ENCODE peak calls at places on chromosomes 7 and 10, in four cellular contexts. S is IMR-90, L is GM12878, J is HepG2. Z is an unnamed sample.

GRCh38 chr10:49055231-49055850 is 60.0 kb downstream of the VSTM4 start:
- DNase-seq in S (no peak), L (no peak), J (no peak), Z (no peak)

GRCh38 chr7:99563650-99564049 is 5.2 kb downstream of the ZNF655 start:
- DNase-seq in S (peak), L (no peak), J (no peak), Z (no peak)

GRCh38 chr7:123763191-123763661 is 14.4 kb upstream of the WASL start:
- DNase-seq in S (no peak), L (no peak), J (no peak), Z (no peak)

GRCh38 chr10:59891919-59892318 is 14.4 kb downstream of the CCDC6 start:
- DNase-seq in S (no peak), L (no peak), J (no peak), Z (no peak)

GRCh38 chr7:123537026-123537642 is 2.7 kb upstream of the IQUB start:
- DNase-seq in S (peak), L (no peak), J (peak), Z (no peak)

GRCh38 chr7:6278749-6279310 is 6.4 kb upstream of the CYTH3 start:
- DNase-seq in S (peak), L (no peak), J (no peak), Z (no peak)

GRCh38 chr7:102220929-102221850 is 65.5 kb upstream of the SH2B2 start:
- DNase-seq in S (peak), L (no peak), J (no peak), Z (no peak)

GRCh38 chr10:4498763-4499251 is 327.2 kb upstream of the AKR1E2 start:
- DNase-seq in S (peak), L (no peak), J (no peak), Z (no peak)

GRCh38 chr7:102837802-102838201 is 75.0 kb upstream of the LRRC17 start:
- DNase-seq in S (no peak), L (no peak), J (no peak), Z (no peak)

GRCh38 chr7:77910124-77910523 is 111.6 kb downstream of the PHTF2 start:
- DNase-seq in S (no peak), L (no peak), J (no peak), Z (no peak)

GRCh38 chr7:51067757-51068156 is 248.9 kb downstream of the COBL start:
- DNase-seq in S (peak), L (no peak), J (peak), Z (peak)

GRCh38 chr10:71216363-71216695 is 4.0 kb downstream of the UNC5B start:
- DNase-seq in S (no peak), L (no peak), J (no peak), Z (no peak)

GRCh38 chr7:2071133-2071832 is 161.5 kb downstream of the MAD1L1 start:
- DNase-seq in S (no peak), L (no peak), J (no peak), Z (no peak)

DNA sequence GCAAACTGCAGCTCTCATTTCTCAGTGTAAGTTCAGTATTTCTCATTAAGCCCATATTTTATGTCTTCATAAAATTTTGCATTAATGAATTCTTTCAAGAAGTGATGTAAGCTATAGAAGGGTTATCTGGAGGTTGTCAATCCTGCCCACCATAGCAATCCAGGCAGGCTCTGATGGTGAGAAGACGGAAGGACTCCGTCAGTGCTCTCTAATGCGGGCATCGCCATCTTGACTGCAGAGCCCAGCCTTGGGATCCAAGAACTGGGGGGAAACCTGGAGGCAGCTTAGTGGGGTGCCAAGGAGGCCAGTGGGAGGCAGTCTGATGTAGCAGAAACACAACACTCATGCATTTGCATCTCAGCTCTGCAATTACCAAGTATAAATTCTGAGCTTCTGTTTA is 707.4 kb upstream of the NRP1 start:
- DNase-seq in S (no peak), L (no peak), J (no peak), Z (no peak)
- H3K9ac ChIP-seq in S (no peak), L (no peak), J (no peak), Z (no peak)

GRCh38 chr7:3243680-3244079 is 57.4 kb upstream of the SDK1 start:
- DNase-seq in S (no peak), L (no peak), J (no peak), Z (no peak)
- TF ChIP-seq BHLHE40 in S (no peak), L (no peak), J (no peak), Z (no peak)

GRCh38 chr10:123557366-123558108 is 108.6 kb upstream of the GPR26 start:
- DNase-seq in S (no peak), L (no peak), J (no peak), Z (no peak)
- H3K9ac ChIP-seq in S (no peak), L (no peak), J (no peak), Z (no peak)

GRCh38 chr10:112952282-112952991 is 2.4 kb downstream of the TCF7L2 start:
- DNase-seq in S (peak), L (no peak), J (no peak), Z (no peak)
- TF ChIP-seq BHLHE40 in S (no peak), L (no peak), J (no peak), Z (no peak)

GRCh38 chr10:69324583-69324982 is 46.3 kb downstream of the HK1 start:
- DNase-seq in S (no peak), L (no peak), J (no peak), Z (no peak)

GRCh38 chr10:69329721-69330178 is 51.5 kb downstream of the HK1 start:
- DNase-seq in S (no peak), L (no peak), J (no peak), Z (no peak)

GRCh38 chr10:69327463-69328345 is 49.4 kb downstream of the HK1 start:
- DNase-seq in S (peak), L (no peak), J (no peak), Z (no peak)

GRCh38 chr10:69328346-69328687 is 50.0 kb downstream of the HK1 start:
- DNase-seq in S (no peak), L (no peak), J (no peak), Z (no peak)

GRCh38 chr10:69326692-69327091 is 48.4 kb downstream of the HK1 start:
- DNase-seq in S (no peak), L (no peak), J (no peak), Z (no peak)
- H3K9ac ChIP-seq in S (no peak), L (no peak), J (no peak), Z (no peak)

GRCh38 chr7:121369462-121369861 is 26.6 kb downstream of the FAM3C start:
- DNase-seq in S (peak), L (peak), J (peak), Z (no peak)

GRCh38 chr7:121371367-121371766 is 24.7 kb downstream of the FAM3C start:
- DNase-seq in S (no peak), L (no peak), J (no peak), Z (no peak)

GRCh38 chr7:121372376-121373024 is 23.6 kb downstream of the FAM3C start:
- DNase-seq in S (peak), L (peak), J (no peak), Z (no peak)

DNA sequence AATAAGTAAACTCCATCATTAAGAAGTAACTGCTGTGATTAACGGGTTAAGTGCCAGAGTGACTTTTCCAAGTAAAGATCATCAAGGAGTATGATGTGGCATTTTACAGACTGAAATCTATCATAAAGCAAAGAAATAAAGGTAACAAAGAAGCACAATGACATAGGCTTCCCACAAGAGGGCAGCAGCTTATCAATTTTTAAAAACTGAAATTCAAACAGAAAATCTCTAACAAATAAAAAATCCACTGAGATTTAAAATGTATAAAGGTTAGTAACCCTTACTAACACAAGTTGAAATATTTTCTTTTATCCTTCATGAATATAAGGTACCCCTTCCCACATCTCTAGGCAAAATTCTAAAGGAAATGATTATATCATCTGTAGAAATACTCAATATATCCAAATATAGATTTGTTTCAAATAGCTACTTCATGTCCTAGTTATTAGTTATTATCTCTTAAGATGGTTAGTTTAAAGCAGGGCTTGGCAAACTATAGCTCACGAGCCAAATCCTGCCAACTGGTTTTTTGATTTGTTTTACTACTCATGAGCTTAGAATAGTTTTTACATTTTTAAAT is 29.2 kb downstream of the FAM3C start:
- DNase-seq in S (peak), L (no peak), J (peak), Z (peak)
- TF ChIP-seq BHLHE40 in S (no peak), L (no peak), J (no peak), Z (no peak)

GRCh38 chr7:66355762-66356161 is 150.6 kb downstream of the TPST1 start:
- DNase-seq in S (no peak), L (no peak), J (no peak), Z (no peak)

GRCh38 chr7:66348531-66348930 is 143.4 kb downstream of the TPST1 start:
- DNase-seq in S (no peak), L (no peak), J (no peak), Z (no peak)

GRCh38 chr7:66353547-66353946 is 148.4 kb downstream of the TPST1 start:
- DNase-seq in S (peak), L (no peak), J (no peak), Z (no peak)

GRCh38 chr7:66348959-66349358 is 143.8 kb downstream of the TPST1 start:
- DNase-seq in S (no peak), L (no peak), J (no peak), Z (no peak)

GRCh38 chr7:66352071-66352470 is 146.9 kb downstream of the TPST1 start:
- DNase-seq in S (no peak), L (no peak), J (no peak), Z (no peak)
- H3K9ac ChIP-seq in S (no peak), L (no peak), J (no peak), Z (no peak)

GRCh38 chr7:30463400-30464145 is 15.0 kb downstream of the NOD1 start:
- DNase-seq in S (no peak), L (peak), J (no peak), Z (no peak)

GRCh38 chr7:30465342-30466170 is 13.0 kb downstream of the NOD1 start:
- DNase-seq in S (peak), L (no peak), J (no peak), Z (no peak)

GRCh38 chr7:30467275-30467674 is 11.3 kb downstream of the NOD1 start:
- DNase-seq in S (no peak), L (no peak), J (no peak), Z (no peak)

GRCh38 chr7:30466266-30466665 is 12.3 kb downstream of the NOD1 start:
- DNase-seq in S (no peak), L (no peak), J (no peak), Z (no peak)

GRCh38 chr7:30464231-30464660 is 14.3 kb downstream of the NOD1 start:
- DNase-seq in S (no peak), L (peak), J (no peak), Z (no peak)
- TF ChIP-seq BHLHE40 in S (no peak), L (no peak), J (no peak), Z (no peak)

DNA sequence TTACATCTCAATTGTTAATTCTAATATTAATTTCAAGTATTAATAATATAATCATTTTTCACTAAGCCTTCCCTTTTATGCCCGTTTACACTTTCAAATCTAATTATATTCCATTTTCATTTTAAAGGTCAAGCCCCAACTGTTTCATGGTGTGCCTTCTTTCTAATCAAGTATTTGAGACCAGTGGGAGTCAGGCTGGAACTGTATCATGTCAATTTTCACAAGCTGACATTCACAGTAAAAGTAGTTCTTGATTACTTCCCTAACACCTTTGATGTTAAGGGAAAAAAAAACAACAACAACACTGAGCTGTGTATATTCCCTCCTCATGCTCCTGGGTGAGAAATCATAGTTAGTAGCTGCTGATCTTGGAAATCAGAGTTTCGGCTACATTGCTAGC is 38.1 kb downstream of the SFTPD start:
- DNase-seq in S (no peak), L (no peak), J (no peak), Z (no peak)
- H3K9ac ChIP-seq in S (no peak), L (no peak), J (no peak), Z (no peak)

GRCh38 chr7:110529175-110529574 is 561.8 kb upstream of the LRRN3 start:
- DNase-seq in S (no peak), L (no peak), J (peak), Z (no peak)

GRCh38 chr7:110534241-110534931 is 556.5 kb upstream of the LRRN3 start:
- DNase-seq in S (peak), L (no peak), J (peak), Z (no peak)

GRCh38 chr7:110531186-110531585 is 559.7 kb upstream of the LRRN3 start:
- DNase-seq in S (peak), L (no peak), J (no peak), Z (no peak)
- TF ChIP-seq BHLHE40 in S (no peak), L (no peak), J (no peak), Z (no peak)